ENCODE peak calls at places on chromosome 19, in five cellular contexts. X, W, F, O and M are unnamed samples.

GRCh38 chr19:49801966-49802661 is 11.0 kb downstream of the FUZ start:
- DNase-seq in X (peak), W (peak), F (peak), O (peak), M (no peak)

GRCh38 chr19:1852294-1852646 is 4.0 kb upstream of the REXO1 start:
- DNase-seq in X (no peak), W (no peak), F (no peak), O (no peak), M (no peak)

GRCh38 chr19:3809881-3810707 is 23.9 kb upstream of the MATK start:
- DNase-seq in X (no peak), W (no peak), F (no peak), O (no peak), M (peak)

GRCh38 chr19:23415561-23416191 is 20.4 kb upstream of the ZNF91 start:
- DNase-seq in X (peak), W (no peak), F (no peak), O (peak), M (no peak)

GRCh38 chr19:30634431-30634830 is 262.2 kb downstream of the ZNF536 start:
- DNase-seq in X (no peak), W (no peak), F (no peak), O (no peak), M (no peak)

GRCh38 chr19:16824658-16825311 is 4.4 kb upstream of the SIN3B start:
- DNase-seq in X (no peak), W (peak), F (peak), O (no peak), M (no peak)

GRCh38 chr19:49150944-49151243 is 4.3 kb downstream of the HRC start:
- DNase-seq in X (no peak), W (no peak), F (no peak), O (no peak), M (no peak)

GRCh38 chr19:42420055-42420544 is 7.1 kb downstream of the LIPE start:
- DNase-seq in X (peak), W (peak), F (peak), O (peak), M (peak)

GRCh38 chr19:49097453-49098288 is 12.4 kb downstream of the SNRNP70 start:
- DNase-seq in X (peak), W (peak), F (peak), O (peak), M (peak)

GRCh38 chr19:17246681-17247425 is 1.1 kb upstream of the NR2F6 start:
- DNase-seq in X (peak), W (peak), F (peak), O (no peak), M (no peak)

GRCh38 chr19:10417598-10418280 is 2.6 kb upstream of the PDE4A start:
- DNase-seq in X (no peak), W (no peak), F (no peak), O (no peak), M (no peak)

GRCh38 chr19:756232-756631 is 5.3 kb downstream of the MISP start:
- DNase-seq in X (no peak), W (no peak), F (no peak), O (peak), M (no peak)

GRCh38 chr19:15418112-15418587 is 638 bp downstream of the AKAP8L start:
- DNase-seq in X (no peak), W (peak), F (no peak), O (peak), M (no peak)

GRCh38 chr19:29400917-29401711 is 124.7 kb upstream of the VSTM2B start:
- DNase-seq in X (no peak), W (no peak), F (no peak), O (no peak), M (no peak)

GRCh38 chr19:1534972-1535371 is 11.1 kb downstream of the PLK5 start:
- DNase-seq in X (no peak), W (no peak), F (no peak), O (no peak), M (no peak)

GRCh38 chr19:6227941-6228325 is 51.8 kb downstream of the MLLT1 start:
- DNase-seq in X (no peak), W (no peak), F (no peak), O (no peak), M (no peak)

GRCh38 chr19:42122691-42123607 is 9.3 kb downstream of the POU2F2 start:
- DNase-seq in X (no peak), W (no peak), F (no peak), O (no peak), M (peak)